ENCODE peak calls at places on chromosomes 16 and 17, in seven cellular contexts. I is GM23248, N is fibroblast of the aortic adventitia, S is lower lobe of right lung, V is skeletal muscle cell, G is BE2C, E is AG10803. P is an unnamed sample.

GRCh38 chr17:40069751-40070643 is 7.2 kb downstream of the THRA start:
- DNase-seq in I (peak; percentile 74), N (peak; percentile 59), S (no peak), V (no peak), G (peak; percentile 35), E (no peak), P (peak; percentile 21)

GRCh38 chr16:56493815-56494214 is 26.0 kb downstream of the BBS2 start:
- DNase-seq in I (no peak), N (no peak), S (no peak), V (no peak), G (no peak), E (no peak), P (no peak)

GRCh38 chr17:13182450-13182849 is 164.6 kb upstream of the ELAC2 start:
- DNase-seq in I (no peak), N (no peak), S (no peak), V (no peak), G (no peak), E (no peak), P (no peak)

GRCh38 chr16:56203052-56203451 is 11.8 kb downstream of the GNAO1 start:
- DNase-seq in I (peak; percentile 26), N (peak; percentile 6), S (no peak), V (no peak), G (peak; percentile 77), E (no peak), P (no peak)

GRCh38 chr17:49290690-49291326 is 60.2 kb upstream of the PHOSPHO1 start:
- DNase-seq in I (peak; percentile 60), N (peak; percentile 53), S (no peak), V (peak; percentile 4), G (peak; percentile 35), E (peak; percentile 25), P (peak; percentile 7)

GRCh38 chr17:43169561-43170139 is 1.4 kb upstream of the NBR1 start:
- DNase-seq in I (peak; percentile 83), N (peak; percentile 15), S (peak; percentile 52), V (no peak), G (peak; percentile 26), E (peak; percentile 44), P (no peak)

GRCh38 chr17:19724501-19725420 is 8.4 kb upstream of the SLC47A2 start:
- DNase-seq in I (peak; percentile 75), N (no peak), S (peak; percentile 92), V (no peak), G (no peak), E (peak; percentile 34), P (no peak)

GRCh38 chr16:89199241-89200123 is 855 bp downstream of the SLC22A31 start:
- DNase-seq in I (no peak), N (no peak), S (peak; percentile 49), V (no peak), G (no peak), E (no peak), P (no peak)

GRCh38 chr17:56890906-56891674 is 22.8 kb downstream of the TRIM25 start:
- DNase-seq in I (no peak), N (no peak), S (no peak), V (no peak), G (no peak), E (no peak), P (no peak)

GRCh38 chr16:727291-727977 is 528 bp downstream of the HAGHL start:
- DNase-seq in I (peak; percentile 39), N (no peak), S (no peak), V (no peak), G (peak; percentile 37), E (no peak), P (no peak)

GRCh38 chr17:9677411-9677810 is 32.1 kb downstream of the USP43 start:
- DNase-seq in I (no peak), N (no peak), S (no peak), V (no peak), G (no peak), E (no peak), P (no peak)

GRCh38 chr17:59756236-59756818 is 48.9 kb downstream of the VMP1 start:
- DNase-seq in I (peak; percentile 69), N (peak; percentile 90), S (no peak), V (no peak), G (no peak), E (peak; percentile 97), P (peak; percentile 98)

GRCh38 chr17:9079461-9080103 is 58.3 kb downstream of the NTN1 start:
- DNase-seq in I (no peak), N (no peak), S (no peak), V (no peak), G (no peak), E (no peak), P (no peak)

GRCh38 chr16:400061-400540 is 1.6 kb upstream of the DECR2 start:
- DNase-seq in I (no peak), N (no peak), S (no peak), V (no peak), G (no peak), E (no peak), P (no peak)

GRCh38 chr17:44345497-44346026 is 460 bp downstream of the GRN start:
- DNase-seq in I (peak; percentile 73), N (peak; percentile 59), S (no peak), V (no peak), G (peak; percentile 76), E (peak; percentile 61), P (peak; percentile 15)

GRCh38 chr16:74923766-74924460 is 61.0 kb downstream of the WDR59 start:
- DNase-seq in I (no peak), N (peak; percentile 41), S (no peak), V (no peak), G (no peak), E (no peak), P (peak; percentile 25)

GRCh38 chr17:247767-248166 is 66.3 kb upstream of the DOC2B start:
- DNase-seq in I (no peak), N (no peak), S (peak; percentile 53), V (no peak), G (no peak), E (no peak), P (no peak)

GRCh38 chr17:82687871-82688270 is 10.6 kb downstream of the RAB40B start:
- DNase-seq in I (no peak), N (no peak), S (no peak), V (no peak), G (no peak), E (no peak), P (no peak)

GRCh38 chr16:82329504-82330192 is 159.6 kb upstream of the MPHOSPH6 start:
- DNase-seq in I (no peak), N (no peak), S (no peak), V (no peak), G (no peak), E (no peak), P (no peak)

GRCh38 chr17:16584273-16584995 is 15.4 kb upstream of the ZNF287 start:
- DNase-seq in I (peak; percentile 96), N (peak; percentile 82), S (peak; percentile 96), V (peak; percentile 43), G (peak; percentile 86), E (peak; percentile 86), P (peak; percentile 57)

GRCh38 chr17:78915872-78916632 is 9.1 kb downstream of the TIMP2 start:
- DNase-seq in I (peak; percentile 93), N (peak; percentile 72), S (peak; percentile 70), V (no peak), G (no peak), E (peak; percentile 71), P (peak; percentile 49)

DNA sequence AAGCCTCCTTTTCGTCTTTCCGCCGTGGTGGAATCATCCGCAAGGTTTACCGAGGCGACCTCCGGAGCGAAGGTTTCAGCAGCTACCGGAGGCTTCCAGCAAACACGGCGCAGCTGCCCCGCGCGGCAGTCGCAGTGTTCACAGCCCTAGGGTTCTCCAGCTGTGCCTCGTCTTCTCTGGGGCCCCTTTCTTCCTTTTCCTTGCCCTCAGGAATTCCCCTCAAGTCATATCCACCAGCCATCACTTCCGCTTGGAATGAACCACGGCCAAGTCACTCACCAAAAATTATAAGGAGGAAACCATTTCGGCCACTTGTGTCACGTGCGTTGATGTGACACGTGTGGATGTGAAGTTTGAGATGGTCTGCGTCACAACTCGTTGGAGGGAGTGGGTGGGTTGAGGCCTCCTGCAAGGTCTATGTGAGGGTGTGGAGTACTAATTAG is 636 bp upstream of the ERN1 start:
- DNase-seq in I (peak; percentile 66), N (peak; percentile 54), S (peak; percentile 61), V (no peak), G (no peak), E (peak; percentile 79), P (peak; percentile 36)
- H3K4me3 ChIP-seq in I (peak overlapping the region; percentile 63), N (peak overlapping the region; percentile 58), S (peak overlapping the region; percentile 81), V (peak overlapping the region; percentile 79), G (peak overlapping the region; percentile 36), E (peak overlapping the region; percentile 63), P (peak overlapping the region; percentile 53)

DNA sequence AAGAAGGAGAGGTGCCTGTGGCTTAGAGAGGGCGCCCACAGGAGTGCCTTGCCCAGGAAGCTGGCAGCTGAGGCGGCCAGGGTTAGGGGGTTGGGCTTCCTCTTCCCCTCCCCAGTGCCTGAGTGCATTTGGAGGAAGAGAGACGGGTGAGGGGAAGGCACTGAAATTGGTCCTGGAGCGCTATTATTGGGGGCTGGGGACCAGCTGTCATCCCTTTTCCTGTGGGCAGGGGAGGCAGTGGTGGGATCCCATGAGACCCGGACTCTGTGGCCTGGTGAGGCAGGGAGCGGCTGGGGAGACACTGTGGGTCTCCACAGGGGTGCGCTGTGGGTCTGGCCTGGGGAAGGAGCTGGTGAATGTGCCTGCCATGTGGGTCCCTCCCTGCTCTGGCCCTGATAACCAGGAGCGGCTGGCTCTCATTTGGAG is 259.7 kb downstream of the SEC14L1 start:
- DNase-seq in I (peak; percentile 67), N (no peak), S (peak; percentile 63), V (no peak), G (peak; percentile 96), E (peak; percentile 53), P (no peak)
- H3K4me3 ChIP-seq in I (no peak overlapping the region), N (no peak overlapping the region), S (peak overlapping the region; percentile 25), V (no peak overlapping the region), G (no peak overlapping the region), E (no peak overlapping the region), P (no peak overlapping the region)

DNA sequence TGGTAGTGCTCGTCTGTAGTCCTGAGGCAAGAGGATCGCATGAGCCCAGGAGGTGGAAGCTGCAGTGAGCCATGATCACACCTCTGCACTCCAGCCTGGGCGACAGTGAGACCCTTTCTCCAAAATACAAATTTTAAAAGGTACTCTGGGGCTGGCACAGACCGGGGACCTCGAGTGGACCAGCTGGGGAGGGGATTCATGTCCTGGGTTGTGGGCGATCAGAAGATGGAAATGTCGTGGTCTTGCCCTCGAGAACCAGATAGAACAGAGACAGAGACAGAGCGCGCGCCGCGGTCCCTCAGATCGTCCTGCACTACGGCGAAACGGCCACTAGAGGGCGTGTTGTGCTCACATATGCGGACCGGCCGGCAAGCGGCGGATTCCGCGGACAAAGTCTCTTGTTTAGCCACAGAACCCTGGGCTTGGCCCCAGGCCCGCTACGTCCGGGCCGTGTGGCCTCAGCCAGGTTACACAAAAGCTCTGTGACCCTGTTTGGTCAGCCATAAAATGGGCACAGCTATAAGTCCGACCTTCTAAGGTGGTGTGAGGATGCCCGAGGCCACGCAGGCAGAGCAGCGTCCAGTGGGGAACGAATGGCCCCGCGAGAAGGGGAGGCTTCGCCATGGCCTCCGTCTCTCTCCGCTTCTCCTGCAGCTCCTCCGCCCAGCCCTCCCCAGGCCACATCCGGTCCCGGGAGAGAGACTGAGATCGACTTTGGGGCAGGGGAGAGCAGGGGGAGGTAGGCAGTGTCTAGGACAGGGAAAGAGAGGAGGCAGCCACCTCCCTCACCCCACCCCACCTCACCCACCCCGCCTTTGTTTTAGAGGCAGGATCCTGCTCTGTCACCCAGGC is 14.6 kb upstream of the SBK1 start:
- DNase-seq in I (peak; percentile 85), N (peak; percentile 76), S (peak; percentile 92), V (peak; percentile 11), G (peak; percentile 88), E (peak; percentile 67), P (peak; percentile 34)
- H3K4me3 ChIP-seq in I (peak overlapping the region; percentile 76), N (peak overlapping the region; percentile 63), S (peak overlapping the region; percentile 47), V (peak overlapping the region; percentile 50), G (peak overlapping the region; percentile 79), E (peak overlapping the region; percentile 57), P (peak overlapping the region; percentile 70)

GRCh38 chr17:54903375-54903774 is 2.7 kb downstream of the TOM1L1 start:
- DNase-seq in I (peak; percentile 10), N (no peak), S (peak; percentile 62), V (no peak), G (peak; percentile 32), E (peak; percentile 60), P (peak; percentile 14)
- H3K4me3 ChIP-seq in I (no peak overlapping the region), N (no peak overlapping the region), S (no peak overlapping the region), V (no peak overlapping the region), G (no peak overlapping the region), E (no peak overlapping the region), P (no peak overlapping the region)